ENCODE peak calls at places on chromosome 4, in seven cellular contexts. A, M, U, J, V, W and I are unnamed samples.

GRCh38 chr4:55087016-55087929 is 38.1 kb downstream of the KDR start:
- DNase-seq in A (no peak), M (no peak), U (no peak), J (no peak), V (no peak), W (no peak), I (no peak)

GRCh38 chr4:54781771-54782170 is 124.0 kb downstream of the KIT start:
- DNase-seq in A (no peak), M (no peak), U (no peak), J (peak), V (no peak), W (no peak), I (no peak)

GRCh38 chr4:133960975-133961374 is 240.6 kb downstream of the PABPC4L start:
- DNase-seq in A (no peak), M (no peak), U (no peak), J (no peak), V (no peak), W (no peak), I (no peak)

GRCh38 chr4:14871676-14872430 is 130.4 kb upstream of the CPEB2 start:
- DNase-seq in A (peak), M (peak), U (no peak), J (no peak), V (no peak), W (no peak), I (no peak)

GRCh38 chr4:46515940-46516339 is 126.0 kb upstream of the GABRA2 start:
- DNase-seq in A (no peak), M (no peak), U (no peak), J (no peak), V (no peak), W (no peak), I (no peak)

GRCh38 chr4:68907788-68908700 is 43.6 kb downstream of the UGT2A3 start:
- DNase-seq in A (no peak), M (peak), U (no peak), J (no peak), V (no peak), W (no peak), I (no peak)

GRCh38 chr4:139814285-139815015 is 148.8 kb downstream of the MGST2 start:
- DNase-seq in A (no peak), M (no peak), U (peak), J (peak), V (peak), W (no peak), I (peak)

GRCh38 chr4:149072359-149072758 is 630.1 kb upstream of the NR3C2 start:
- DNase-seq in A (no peak), M (no peak), U (no peak), J (no peak), V (no peak), W (no peak), I (no peak)

GRCh38 chr4:1803523-1804423 is 10.7 kb downstream of the FGFR3 start:
- DNase-seq in A (no peak), M (no peak), U (no peak), J (no peak), V (no peak), W (no peak), I (no peak)

GRCh38 chr4:53476232-53477037 is 99.0 kb downstream of the FIP1L1 start:
- DNase-seq in A (no peak), M (peak), U (no peak), J (no peak), V (peak), W (no peak), I (no peak)

GRCh38 chr4:122894802-122895201 is 27.6 kb downstream of the NUDT6 start:
- DNase-seq in A (no peak), M (peak), U (no peak), J (no peak), V (no peak), W (no peak), I (no peak)

GRCh38 chr4:143587703-143588102 is 74.2 kb downstream of the SMARCA5 start:
- DNase-seq in A (no peak), M (peak), U (no peak), J (no peak), V (no peak), W (no peak), I (no peak)

GRCh38 chr4:76533314-76533713 is 98.3 kb downstream of the SHROOM3 start:
- DNase-seq in A (no peak), M (no peak), U (no peak), J (no peak), V (no peak), W (no peak), I (no peak)

GRCh38 chr4:104487105-104487504 is 7.6 kb downstream of the CXXC4 start:
- DNase-seq in A (no peak), M (no peak), U (no peak), J (no peak), V (no peak), W (no peak), I (peak)

GRCh38 chr4:59571805-59572430 is 1628.2 kb upstream of the ADGRL3 start:
- DNase-seq in A (no peak), M (no peak), U (no peak), J (no peak), V (no peak), W (no peak), I (no peak)

GRCh38 chr4:100075486-100076270 is 114.6 kb downstream of the DDIT4L start:
- DNase-seq in A (no peak), M (no peak), U (no peak), J (no peak), V (no peak), W (no peak), I (no peak)

GRCh38 chr4:30718889-30719252 is 1.3 kb upstream of the PCDH7 start:
- DNase-seq in A (no peak), M (no peak), U (no peak), J (no peak), V (peak), W (no peak), I (peak)

GRCh38 chr4:165191253-165191652 is 16.1 kb upstream of the KLHL2 start:
- DNase-seq in A (no peak), M (no peak), U (no peak), J (no peak), V (no peak), W (no peak), I (no peak)

GRCh38 chr4:180798016-180798574 is 1445.1 kb upstream of the TENM3 start:
- DNase-seq in A (no peak), M (no peak), U (no peak), J (no peak), V (no peak), W (no peak), I (no peak)

GRCh38 chr4:117983541-117984451 is 50.5 kb upstream of the NDST3 start:
- DNase-seq in A (no peak), M (no peak), U (no peak), J (no peak), V (peak), W (no peak), I (no peak)

GRCh38 chr4:10153161-10153560 is 36.6 kb upstream of the WDR1 start:
- DNase-seq in A (no peak), M (no peak), U (no peak), J (no peak), V (no peak), W (no peak), I (no peak)

GRCh38 chr4:10075953-10076391 is 40.6 kb downstream of the WDR1 start:
- DNase-seq in A (no peak), M (no peak), U (peak), J (no peak), V (no peak), W (no peak), I (peak)

GRCh38 chr4:61447918-61448317 is 247.8 kb downstream of the ADGRL3 start:
- DNase-seq in A (no peak), M (no peak), U (no peak), J (no peak), V (no peak), W (no peak), I (no peak)

GRCh38 chr4:102438873-102439614 is 62.1 kb upstream of the NFKB1 start:
- DNase-seq in A (no peak), M (peak), U (no peak), J (peak), V (peak), W (no peak), I (no peak)

GRCh38 chr4:141140271-141141205 is 7.3 kb upstream of the RNF150 start:
- DNase-seq in A (no peak), M (no peak), U (no peak), J (no peak), V (no peak), W (no peak), I (no peak)

GRCh38 chr4:56803473-56803872 is 18.0 kb downstream of the SPINK2 start:
- DNase-seq in A (no peak), M (no peak), U (no peak), J (no peak), V (no peak), W (no peak), I (peak)

GRCh38 chr4:68883870-68884269 is 67.7 kb downstream of the UGT2A3 start:
- DNase-seq in A (no peak), M (no peak), U (no peak), J (no peak), V (no peak), W (no peak), I (no peak)

GRCh38 chr4:142534994-142535393 is 311.1 kb downstream of the INPP4B start:
- DNase-seq in A (no peak), M (peak), U (no peak), J (no peak), V (peak), W (no peak), I (no peak)

GRCh38 chr4:992297-993110 is 700 bp downstream of the SLC26A1 start:
- DNase-seq in A (no peak), M (peak), U (peak), J (no peak), V (peak), W (no peak), I (peak)

GRCh38 chr4:148261861-148262260 is 180.4 kb downstream of the NR3C2 start:
- DNase-seq in A (no peak), M (no peak), U (no peak), J (no peak), V (peak), W (no peak), I (no peak)

GRCh38 chr4:122003335-122003734 is 51.5 kb upstream of the TRPC3 start:
- DNase-seq in A (peak), M (peak), U (no peak), J (no peak), V (no peak), W (no peak), I (no peak)

GRCh38 chr4:176565044-176565443 is 227.7 kb downstream of the VEGFC start:
- DNase-seq in A (no peak), M (peak), U (no peak), J (no peak), V (peak), W (no peak), I (no peak)

GRCh38 chr4:76301068-76301774 is 5.3 kb upstream of the STBD1 start:
- DNase-seq in A (no peak), M (peak), U (no peak), J (peak), V (peak), W (no peak), I (no peak)

GRCh38 chr4:109803924-109804571 is 2.2 kb upstream of the CFI start:
- DNase-seq in A (no peak), M (peak), U (no peak), J (no peak), V (peak), W (no peak), I (peak)

GRCh38 chr4:15043226-15043625 is 40.9 kb downstream of the CPEB2 start:
- DNase-seq in A (no peak), M (peak), U (no peak), J (no peak), V (no peak), W (no peak), I (no peak)

GRCh38 chr4:130233377-130234047 is 1137.6 kb downstream of the C4orf33 start:
- DNase-seq in A (no peak), M (no peak), U (no peak), J (no peak), V (no peak), W (no peak), I (no peak)

GRCh38 chr4:26850528-26850927 is 10.1 kb upstream of the STIM2 start:
- DNase-seq in A (no peak), M (no peak), U (no peak), J (no peak), V (no peak), W (no peak), I (no peak)

GRCh38 chr4:11813951-11814446 is 385.3 kb upstream of the HS3ST1 start:
- DNase-seq in A (no peak), M (no peak), U (no peak), J (no peak), V (no peak), W (no peak), I (no peak)

GRCh38 chr4:22512306-22512705 is 3.6 kb downstream of the ADGRA3 start:
- DNase-seq in A (no peak), M (no peak), U (no peak), J (no peak), V (peak), W (no peak), I (no peak)

GRCh38 chr4:22514001-22514400 is 1.9 kb downstream of the ADGRA3 start:
- DNase-seq in A (no peak), M (peak), U (no peak), J (no peak), V (peak), W (no peak), I (no peak)

GRCh38 chr4:22514431-22514830 is 1.4 kb downstream of the ADGRA3 start:
- DNase-seq in A (no peak), M (no peak), U (no peak), J (no peak), V (peak), W (no peak), I (peak)

GRCh38 chr4:22515145-22515887 is 550 bp downstream of the ADGRA3 start:
- DNase-seq in A (peak), M (peak), U (peak), J (peak), V (peak), W (no peak), I (peak)

DNA sequence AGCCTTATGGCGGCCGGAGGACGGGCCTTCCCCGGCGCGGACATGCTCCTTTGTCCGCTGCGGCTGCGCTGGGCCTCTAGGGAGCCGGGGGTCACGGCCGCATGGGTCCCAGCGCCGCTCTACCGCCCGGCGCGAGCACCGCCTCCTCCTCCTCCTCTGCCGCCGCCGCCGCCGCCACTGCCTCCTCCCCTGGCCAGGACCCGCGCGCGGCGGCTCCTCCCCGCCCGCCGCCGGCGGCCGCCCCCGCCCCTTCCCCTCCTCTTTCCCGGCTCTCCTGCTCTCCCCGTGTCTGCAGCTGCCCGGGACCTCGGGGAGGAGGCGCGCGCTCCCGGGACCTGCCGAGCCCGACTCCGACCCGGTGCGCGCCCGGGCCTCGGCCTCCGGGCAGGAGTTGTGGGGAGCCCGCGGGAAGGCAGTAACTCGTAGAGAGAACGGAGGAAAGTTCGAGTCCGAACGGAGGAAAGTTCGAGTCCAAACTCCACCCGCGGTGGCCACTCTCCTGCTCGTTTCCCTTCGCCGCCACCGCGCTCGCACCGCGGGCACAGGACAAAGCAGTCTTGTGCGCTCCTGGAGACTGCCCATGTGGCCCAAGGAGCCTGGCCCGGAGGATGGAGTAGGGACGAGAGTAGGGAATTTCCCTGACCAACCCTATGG is at the start of gene ADGRA3:
- DNase-seq in A (peak), M (peak), U (peak), J (peak), V (peak), W (no peak), I (peak)
- TF ChIP-seq POLR2A in A (peak), M (peak), U (peak), J (peak), V (peak), W (no peak), I (peak)

DNA sequence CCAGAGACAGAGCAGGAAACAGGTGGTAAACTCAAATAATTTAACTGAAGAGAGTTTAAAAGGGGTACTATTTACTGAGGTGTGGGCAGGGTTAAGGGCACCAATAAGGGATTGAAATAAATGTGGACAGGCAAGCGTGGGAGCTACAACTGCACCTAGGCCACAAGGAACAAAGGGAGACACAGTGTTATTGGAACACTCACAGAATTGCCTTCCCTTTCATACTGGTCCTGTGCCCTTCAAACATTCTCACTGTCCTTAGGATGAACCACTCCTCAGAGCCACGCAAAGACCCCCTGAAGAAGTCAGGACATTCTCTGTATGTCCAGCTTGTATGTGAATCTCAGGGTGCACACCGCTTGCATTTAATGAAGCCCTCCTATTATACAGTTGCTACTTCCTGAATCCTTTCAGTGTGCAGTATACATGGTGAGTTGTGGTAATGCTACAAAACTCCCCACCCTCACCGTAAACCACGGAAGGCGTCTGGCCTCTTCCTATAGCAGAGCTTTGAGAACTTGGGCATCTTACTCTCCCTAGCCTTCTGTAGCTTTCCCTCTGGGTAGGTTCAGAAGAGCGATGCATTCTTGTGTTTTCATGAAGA is 9.6 kb upstream of the MRPL1 start:
- DNase-seq in A (no peak), M (no peak), U (no peak), J (no peak), V (no peak), W (no peak), I (no peak)
- TF ChIP-seq POLR2A in A (no peak), M (no peak), U (no peak), J (no peak), V (no peak), W (peak), I (no peak)

DNA sequence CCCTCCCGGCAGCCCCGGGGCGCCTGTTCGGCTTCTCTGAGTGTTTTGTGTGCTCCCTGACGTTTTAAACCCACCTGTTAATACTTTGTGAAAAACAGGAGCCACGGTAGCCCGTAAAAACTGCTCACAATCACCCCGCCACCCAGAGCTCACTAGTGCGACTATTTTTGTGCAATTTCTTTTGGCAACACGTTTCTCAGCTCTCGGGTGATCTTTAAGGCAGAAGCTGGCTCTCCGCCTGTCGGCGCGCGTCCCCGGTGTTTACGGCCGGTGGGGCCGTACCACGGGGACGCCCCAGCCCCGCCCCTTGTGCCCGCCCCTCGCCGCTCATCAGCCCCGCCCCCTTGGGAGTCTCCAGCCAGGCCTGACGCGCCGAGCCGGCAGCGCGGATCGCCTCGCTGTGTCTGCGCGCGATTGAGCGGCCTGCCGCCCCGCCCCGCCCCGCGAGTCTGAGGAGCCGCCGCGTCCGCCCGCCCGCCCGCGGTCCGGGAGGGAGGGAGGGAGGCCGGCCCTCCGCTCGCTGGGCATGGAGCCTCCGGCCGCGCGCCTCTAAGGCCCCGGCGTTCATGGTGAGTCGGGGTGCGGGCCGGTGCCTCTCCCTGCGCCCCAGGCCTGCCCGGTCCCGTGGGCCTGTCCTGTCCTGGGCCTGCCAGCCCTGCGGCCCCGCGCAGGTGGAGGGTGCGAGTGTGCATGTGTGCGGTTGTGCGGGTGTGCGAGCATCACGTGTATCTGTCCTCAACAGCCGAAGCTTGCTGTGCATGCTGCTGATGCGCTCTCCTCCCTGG is 56.2 kb upstream of the TADA2B start:
- DNase-seq in A (peak), M (peak), U (peak), J (peak), V (peak), W (peak), I (peak)
- TF ChIP-seq POLR2A in A (peak), M (peak), U (peak), J (peak), V (no peak), W (peak), I (no peak)

DNA sequence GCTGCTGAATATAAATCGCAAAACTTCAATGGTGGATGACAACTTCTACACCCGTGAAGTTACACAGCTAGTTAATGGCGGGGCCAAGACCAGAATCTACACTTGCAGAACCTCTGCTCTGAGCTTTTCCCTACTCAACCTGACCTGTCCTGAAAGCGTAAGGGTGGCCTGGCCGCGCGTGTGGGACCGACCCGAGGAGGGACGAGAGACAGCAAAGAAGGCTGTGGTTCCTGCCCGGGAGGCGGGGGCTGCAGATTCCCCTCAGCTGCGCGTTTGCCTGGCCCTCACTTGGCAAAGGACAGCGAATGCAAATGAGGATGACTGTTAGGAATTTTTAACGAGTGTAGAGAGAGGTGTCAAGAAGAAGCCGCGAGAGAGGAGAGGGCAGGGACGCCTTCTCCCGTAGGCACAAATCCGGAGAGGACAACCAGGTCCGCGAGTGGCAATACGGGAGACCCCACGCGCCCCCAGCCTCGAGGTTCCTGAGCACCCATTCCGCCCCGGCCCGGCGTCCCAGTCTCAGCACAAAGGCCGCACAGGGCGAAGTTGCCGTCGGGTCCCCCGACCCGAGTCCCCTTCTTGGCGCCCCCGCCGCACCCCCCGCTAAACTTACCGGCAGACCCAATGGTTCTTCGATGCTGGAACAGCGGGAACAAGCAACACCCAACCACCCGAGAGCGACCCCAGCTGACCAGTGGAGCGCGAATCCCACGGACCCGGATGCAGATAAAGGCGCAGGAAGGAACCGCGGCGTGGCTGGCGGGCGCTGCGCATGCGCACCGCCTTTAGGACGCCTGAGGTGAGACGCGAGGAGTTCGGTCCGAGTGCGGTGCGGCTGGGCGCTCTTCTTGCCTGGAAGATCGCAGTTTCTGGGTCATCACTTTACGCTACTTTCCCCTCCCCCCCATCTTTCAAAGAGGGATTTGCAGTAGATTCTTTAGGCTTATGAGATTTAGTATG is at the start of gene GNPDA2:
- DNase-seq in A (peak), M (peak), U (peak), J (peak), V (peak), W (peak), I (peak)
- TF ChIP-seq POLR2A in A (peak), M (peak), U (peak), J (peak), V (no peak), W (peak), I (peak)